ENCODE peak calls at places on chromosomes 1 and 21, in eight cellular contexts. R, J, N, E, T, D, W and A are unnamed samples.
A peak's percentile ranks its signal among the peaks of the same experiment; 100 is the strongest.

GRCh38 chr1:225812488-225813249 is 2.7 kb downstream of the EPHX1 start:
- DNase-seq in R (no peak), J (no peak), N (no peak), E (peak; percentile 25), T (no peak), D (no peak), W (no peak), A (no peak)

GRCh38 chr1:160251687-160252526 is 10.4 kb downstream of the DCAF8 start:
- DNase-seq in R (peak; percentile 82), J (peak; percentile 74), N (peak; percentile 43), E (peak; percentile 60), T (peak; percentile 64), D (peak; percentile 21), W (peak; percentile 33), A (peak; percentile 46)

GRCh38 chr21:46295996-46296752 is 10.0 kb downstream of the YBEY start:
- DNase-seq in R (peak; percentile 95), J (peak; percentile 93), N (peak; percentile 17), E (no peak), T (peak; percentile 76), D (no peak), W (peak; percentile 60), A (no peak)

GRCh38 chr1:233791750-233792149 is 112.7 kb upstream of the SLC35F3 start:
- DNase-seq in R (no peak), J (no peak), N (no peak), E (no peak), T (no peak), D (no peak), W (no peak), A (no peak)

GRCh38 chr1:170661646-170662411 is 2.1 kb upstream of the PRRX1 start:
- DNase-seq in R (peak; percentile 68), J (peak; percentile 72), N (no peak), E (peak; percentile 45), T (no peak), D (no peak), W (no peak), A (peak; percentile 25)

GRCh38 chr1:21379571-21379970 is 60.4 kb upstream of the NBPF3 start:
- DNase-seq in R (no peak), J (no peak), N (no peak), E (no peak), T (no peak), D (no peak), W (no peak), A (no peak)

GRCh38 chr1:11893907-11894251 is 32.3 kb downstream of the KIAA2013 start:
- DNase-seq in R (peak; percentile 83), J (peak; percentile 85), N (peak; percentile 65), E (peak; percentile 62), T (no peak), D (peak; percentile 22), W (no peak), A (peak; percentile 23)

GRCh38 chr1:8925960-8926359 is 19.7 kb upstream of the CA6 start:
- DNase-seq in R (no peak), J (no peak), N (no peak), E (no peak), T (no peak), D (no peak), W (no peak), A (no peak)

GRCh38 chr21:46431884-46432488 is 26.7 kb upstream of the DIP2A start:
- DNase-seq in R (no peak), J (peak; percentile 58), N (no peak), E (no peak), T (no peak), D (no peak), W (no peak), A (no peak)

GRCh38 chr1:94886361-94886760 is 40.5 kb downstream of the CNN3 start:
- DNase-seq in R (no peak), J (no peak), N (no peak), E (no peak), T (no peak), D (no peak), W (no peak), A (no peak)

GRCh38 chr1:88484862-88485261 is 199.2 kb upstream of the PKN2 start:
- DNase-seq in R (no peak), J (no peak), N (no peak), E (no peak), T (no peak), D (no peak), W (no peak), A (no peak)